ENCODE peak calls at places on chromosomes 5 and 9, in four cellular contexts. One of them, this sample, is unnamed.

GRCh38 chr9:18238752-18239151 is 235.2 kb upstream of the ADAMTSL1 start:
- DNase-seq in right lobe of liver: no peak
- DNase-seq in cardiac muscle cell: peak
- DNase-seq in astrocyte of the spinal cord: peak
- DNase-seq in this sample: no peak

GRCh38 chr5:95086932-95087818 is 197.7 kb downstream of the MCTP1 start:
- DNase-seq in right lobe of liver: no peak
- DNase-seq in cardiac muscle cell: no peak
- DNase-seq in astrocyte of the spinal cord: no peak
- DNase-seq in this sample: no peak

GRCh38 chr9:101858026-101858425 is 119.6 kb upstream of the GRIN3A start:
- DNase-seq in right lobe of liver: no peak
- DNase-seq in cardiac muscle cell: no peak
- DNase-seq in astrocyte of the spinal cord: no peak
- DNase-seq in this sample: no peak

GRCh38 chr5:96652769-96653455 is 9.3 kb upstream of the CAST start:
- DNase-seq in right lobe of liver: no peak
- DNase-seq in cardiac muscle cell: no peak
- DNase-seq in astrocyte of the spinal cord: peak
- DNase-seq in this sample: no peak

GRCh38 chr9:18825775-18826174 is 207.2 kb downstream of the SAXO1 start:
- DNase-seq in right lobe of liver: no peak
- DNase-seq in cardiac muscle cell: no peak
- DNase-seq in astrocyte of the spinal cord: no peak
- DNase-seq in this sample: no peak

GRCh38 chr5:75055727-75056144 is 3.4 kb upstream of the GCNT4 start:
- DNase-seq in right lobe of liver: no peak
- DNase-seq in cardiac muscle cell: peak
- DNase-seq in astrocyte of the spinal cord: peak
- DNase-seq in this sample: no peak

GRCh38 chr9:130635306-130635705 is 29.1 kb upstream of the PRDM12 start:
- DNase-seq in right lobe of liver: no peak
- DNase-seq in cardiac muscle cell: no peak
- DNase-seq in astrocyte of the spinal cord: no peak
- DNase-seq in this sample: no peak

GRCh38 chr5:108919591-108920326 is 172.1 kb downstream of the FER start:
- DNase-seq in right lobe of liver: no peak
- DNase-seq in cardiac muscle cell: no peak
- DNase-seq in astrocyte of the spinal cord: no peak
- DNase-seq in this sample: no peak

GRCh38 chr9:109918359-109919163 is 138.6 kb downstream of the PALM2AKAP2 start:
- DNase-seq in right lobe of liver: no peak
- DNase-seq in cardiac muscle cell: no peak
- DNase-seq in astrocyte of the spinal cord: no peak
- DNase-seq in this sample: peak

GRCh38 chr5:141889282-141889871 is 11.2 kb upstream of the PCDH1 start:
- DNase-seq in right lobe of liver: no peak
- DNase-seq in cardiac muscle cell: peak
- DNase-seq in astrocyte of the spinal cord: no peak
- DNase-seq in this sample: no peak